ENCODE peak calls at places on chromosomes 7 and 10, in seven cellular contexts. Q is aorta, D is lower lobe of right lung, C is heart right ventricle, W is adrenal gland, R is SJSA1, P is fibroblast of lung. G is an unnamed sample. For H3K4me1, the result is how much of the 10 kb centered on the place peaks cover.

GRCh38 chr7:29342761-29343160 is 148.2 kb downstream of the CHN2 start:
- DNase-seq in C (no peak), D (no peak), Q (no peak), W (no peak), R (peak), P (no peak), G (no peak)

GRCh38 chr7:25595931-25596330 is 367.6 kb upstream of the NPVF start:
- DNase-seq in R (no peak), C (no peak), D (no peak), Q (no peak), P (no peak), W (no peak), G (no peak)

GRCh38 chr10:33722067-33722466 is 387.6 kb upstream of the NRP1 start:
- DNase-seq in C (no peak), Q (no peak), R (peak), D (no peak), W (no peak), P (peak), G (no peak)

GRCh38 chr7:1127001-1127400 is 33.0 kb downstream of the ZFAND2A start:
- DNase-seq in C (no peak), P (no peak), Q (peak), D (peak), R (no peak), W (no peak), G (no peak)

GRCh38 chr7:133576769-133577168 is 323.9 kb downstream of the EXOC4 start:
- DNase-seq in R (no peak), P (no peak), W (no peak), D (no peak), Q (no peak), C (no peak), G (no peak)

GRCh38 chr7:725223-726005 is 1.1 kb upstream of the DNAAF5 start:
- DNase-seq in R (no peak), W (no peak), Q (no peak), D (no peak), C (no peak), P (peak), G (no peak)

GRCh38 chr10:5402798-5403197 is 1.8 kb downstream of the TUBAL3 start:
- DNase-seq in Q (no peak), W (no peak), R (no peak), D (no peak), P (no peak), C (no peak), G (no peak)

GRCh38 chr10:92720306-92721165 is 30.8 kb downstream of the HHEX start:
- DNase-seq in R (no peak), W (peak), D (no peak), C (no peak), Q (no peak), P (no peak), G (no peak)

GRCh38 chr7:16657656-16658279 is 11.8 kb downstream of the BZW2 start:
- DNase-seq in R (peak), C (peak), P (peak), D (no peak), Q (no peak), W (peak), G (peak)

GRCh38 chr10:103849880-103850571 is 5.3 kb downstream of the SH3PXD2A start:
- DNase-seq in W (peak), Q (no peak), C (no peak), R (peak), P (peak), D (no peak), G (peak)

GRCh38 chr7:65798111-65799075 is 74.5 kb upstream of the VKORC1L1 start:
- DNase-seq in R (peak), D (no peak), P (peak), Q (no peak), C (no peak), W (no peak), G (no peak)

GRCh38 chr10:22606164-22606614 is 108.2 kb downstream of the PIP4K2A start:
- DNase-seq in P (no peak), R (peak), C (no peak), D (peak), Q (no peak), W (peak), G (no peak)

GRCh38 chr7:148515237-148515636 is 75.3 kb upstream of the C7orf33 start:
- DNase-seq in C (no peak), P (no peak), D (no peak), Q (no peak), W (no peak), R (no peak), G (no peak)

GRCh38 chr7:28078036-28078901 is 102.3 kb downstream of the JAZF1 start:
- DNase-seq in Q (no peak), C (peak), P (peak), W (peak), D (no peak), R (peak), G (no peak)

GRCh38 chr7:47677664-47678063 is 95.8 kb upstream of the TNS3 start:
- DNase-seq in D (no peak), Q (no peak), W (no peak), R (no peak), C (no peak), P (peak), G (no peak)

GRCh38 chr10:34163075-34163905 is 651.8 kb downstream of the PARD3 start:
- DNase-seq in D (no peak), R (no peak), Q (no peak), C (no peak), W (no peak), P (peak), G (no peak)

GRCh38 chr7:2381881-2382509 is 21.4 kb upstream of the CHST12 start:
- DNase-seq in R (no peak), W (no peak), D (no peak), Q (no peak), P (no peak), C (no peak), G (no peak)

GRCh38 chr10:69957516-69958231 is 95.0 kb upstream of the MACROH2A2 start:
- DNase-seq in W (no peak), Q (no peak), P (no peak), C (no peak), R (no peak), D (no peak), G (no peak)

GRCh38 chr10:100338434-100339036 is 8.5 kb upstream of the SCD start:
- DNase-seq in R (peak), Q (peak), W (peak), C (peak), P (peak), D (peak), G (peak)

GRCh38 chr10:44967596-44967995 is 8.0 kb downstream of the RASSF4 start:
- DNase-seq in R (no peak), P (no peak), D (no peak), Q (no peak), W (no peak), C (no peak), G (no peak)

GRCh38 chr10:13705526-13706169 is 118.9 kb downstream of the PRPF18 start:
- DNase-seq in R (no peak), P (peak), W (no peak), C (no peak), Q (no peak), D (no peak), G (peak)

GRCh38 chr10:13703997-13704536 is 117.3 kb downstream of the PRPF18 start:
- DNase-seq in R (no peak), W (no peak), C (no peak), D (no peak), Q (no peak), P (no peak), G (no peak)

GRCh38 chr10:13706175-13706574 is 119.4 kb downstream of the PRPF18 start:
- DNase-seq in W (no peak), R (no peak), P (no peak), C (no peak), Q (no peak), D (no peak), G (no peak)

GRCh38 chr10:13706604-13707003 is 119.8 kb downstream of the PRPF18 start:
- DNase-seq in R (no peak), Q (no peak), C (no peak), D (no peak), P (peak), W (no peak), G (no peak)

GRCh38 chr10:13704969-13705368 is 118.2 kb downstream of the PRPF18 start:
- DNase-seq in Q (no peak), C (no peak), D (no peak), W (no peak), P (no peak), R (no peak), G (no peak)
- H3K4me1 ChIP-seq in Q (under half), C (under half), D (under half), W (under half), P (under half), R (under half), G (under half)

GRCh38 chr7:90896458-90896857 is 300.3 kb downstream of the CDK14 start:
- DNase-seq in W (no peak), D (no peak), Q (no peak), R (no peak), P (no peak), C (no peak), G (no peak)
- H3K4me1 ChIP-seq in W (under half), D (under half), Q (under half), R (under half), P (under half), C (under half), G (under half)

GRCh38 chr10:110827410-110827809 is 44.3 kb upstream of the PDCD4 start:
- DNase-seq in R (no peak), W (no peak), Q (no peak), C (no peak), D (no peak), P (peak), G (no peak)
- H3K4me1 ChIP-seq in R (under half), W (under half), Q (under half), C (under half), D (under half), P (under half), G (under half)

DNA sequence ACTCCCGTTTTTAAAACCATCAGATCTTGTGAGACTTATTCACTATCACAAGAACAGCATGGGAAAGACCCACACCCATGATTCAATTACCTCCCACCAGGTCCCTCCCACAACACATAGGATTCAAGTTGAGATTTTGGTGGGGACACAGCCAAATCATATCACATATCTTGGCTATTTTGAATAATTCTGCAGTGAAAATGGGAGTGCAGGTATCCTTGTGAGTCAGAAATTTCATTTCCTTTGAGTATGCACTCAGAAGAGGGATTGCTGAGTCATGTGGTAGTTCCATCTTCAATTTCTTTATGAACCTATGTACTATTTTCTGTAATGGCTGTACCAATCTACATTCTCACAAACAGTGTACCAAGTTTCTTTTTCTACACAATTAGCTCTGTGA is 125.8 kb downstream of the ANKRD7 start:
- DNase-seq in Q (no peak), D (no peak), P (no peak), R (no peak), C (no peak), W (no peak), G (no peak)
- H3K4me1 ChIP-seq in Q (under half), D (under half), P (under half), R (under half), C (under half), W (under half), G (under half)

GRCh38 chr10:95285556-95285955 is 5.2 kb downstream of the PDLIM1 start:
- DNase-seq in D (no peak), W (no peak), Q (no peak), C (no peak), P (no peak), R (no peak), G (no peak)

GRCh38 chr10:95286707-95287106 is 4.1 kb downstream of the PDLIM1 start:
- DNase-seq in R (no peak), W (no peak), P (no peak), C (no peak), Q (no peak), D (no peak), G (no peak)

GRCh38 chr10:95282115-95282514 is 8.7 kb downstream of the PDLIM1 start:
- DNase-seq in W (no peak), R (no peak), Q (no peak), P (no peak), D (no peak), C (no peak), G (no peak)

GRCh38 chr10:95287281-95287680 is 3.5 kb downstream of the PDLIM1 start:
- DNase-seq in D (no peak), C (no peak), P (no peak), W (no peak), R (no peak), Q (no peak), G (no peak)

DNA sequence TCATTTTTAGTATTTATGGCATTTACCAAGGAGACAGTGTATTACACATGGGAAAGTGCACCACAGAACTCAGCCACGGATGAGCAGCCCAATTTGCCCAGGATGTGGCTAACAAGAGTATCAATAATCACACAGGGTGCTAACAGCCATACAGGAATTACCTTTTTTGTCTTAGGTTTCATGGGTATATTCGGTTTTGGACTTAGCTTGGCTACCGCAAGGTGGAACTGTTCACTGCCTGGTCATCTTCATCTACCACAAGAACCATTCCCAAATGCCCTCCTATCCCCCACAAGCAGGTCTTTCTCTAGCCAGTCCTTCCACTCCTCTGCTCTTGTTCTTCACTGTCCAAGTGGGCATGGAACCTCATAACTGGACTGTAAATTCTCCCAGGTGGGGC is 6.0 kb downstream of the PDLIM1 start:
- DNase-seq in C (no peak), P (no peak), D (no peak), Q (no peak), R (no peak), W (no peak), G (no peak)
- H3K4me1 ChIP-seq in C (under half), P (under half), D (half or more), Q (under half), R (under half), W (under half), G (half or more)

GRCh38 chr10:3076138-3076537 is 8.8 kb downstream of the PFKP start:
- DNase-seq in W (no peak), D (no peak), R (no peak), Q (no peak), C (no peak), P (no peak), G (no peak)
- H3K4me1 ChIP-seq in W (under half), D (under half), R (half or more), Q (under half), C (under half), P (under half), G (under half)

DNA sequence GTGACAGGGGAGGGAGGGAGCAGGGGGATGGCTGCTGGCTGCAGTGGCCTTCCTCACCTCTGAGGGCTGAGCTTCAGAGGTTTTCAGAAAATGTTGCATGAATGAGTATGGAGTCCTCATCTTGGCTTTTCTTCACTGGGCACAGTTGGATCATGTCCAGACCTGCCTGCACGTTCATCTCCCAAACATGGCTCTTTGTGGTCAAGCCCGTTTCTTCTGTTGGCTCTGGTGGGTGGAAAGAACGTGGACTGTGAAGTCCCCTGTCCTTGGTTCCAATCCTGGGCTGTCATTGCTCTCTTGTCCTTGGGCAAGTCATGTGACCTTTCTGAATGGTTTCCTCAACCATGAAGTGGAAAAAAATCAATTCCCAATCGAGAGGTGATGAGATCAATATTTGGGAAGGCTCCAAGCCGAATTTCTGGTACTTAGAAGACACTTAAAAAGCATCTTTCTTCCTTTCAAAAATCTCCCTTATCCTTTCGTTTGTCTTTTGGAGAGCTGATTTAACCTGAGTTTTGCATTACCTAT is 34.5 kb downstream of the TSPAN14 start:
- DNase-seq in W (no peak), Q (peak), P (no peak), D (no peak), R (no peak), C (no peak), G (no peak)
- H3K4me1 ChIP-seq in W (under half), Q (under half), P (under half), D (half or more), R (under half), C (under half), G (half or more)

GRCh38 chr10:7538970-7539694 is 127.6 kb downstream of the ITIH5 start:
- DNase-seq in W (no peak), D (no peak), R (no peak), C (no peak), P (no peak), Q (no peak), G (no peak)
- H3K4me1 ChIP-seq in W (under half), D (under half), R (under half), C (under half), P (under half), Q (under half), G (under half)

DNA sequence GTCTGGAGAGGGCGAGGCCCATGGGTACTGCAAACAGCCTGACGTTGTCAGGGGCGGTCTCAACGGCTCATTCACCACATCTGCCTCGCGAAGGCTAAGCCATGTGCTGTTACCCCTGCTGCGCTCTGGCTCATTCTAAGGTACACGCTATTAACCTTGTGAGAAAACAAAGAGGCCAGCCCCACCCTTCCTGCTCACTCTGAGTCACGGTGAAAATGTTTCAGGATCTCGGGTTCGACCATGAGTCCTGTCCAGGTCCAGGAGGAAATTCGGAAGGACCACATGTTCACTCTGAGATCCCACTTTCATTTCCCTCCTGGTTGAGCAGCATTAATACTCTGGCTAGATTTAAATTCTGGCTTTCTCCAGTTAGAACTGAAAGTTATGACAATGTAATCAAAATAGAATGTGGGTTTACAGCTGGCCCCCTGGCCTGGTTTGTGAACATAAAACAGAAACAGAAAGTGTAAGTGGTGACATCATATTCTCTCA is 55.2 kb downstream of the EGFR start:
- DNase-seq in C (peak), P (peak), Q (no peak), D (peak), W (peak), R (peak), G (peak)
- H3K4me1 ChIP-seq in C (under half), P (under half), Q (under half), D (under half), W (under half), R (under half), G (under half)